ENCODE peak calls at places on chromosomes 4 and X, in seven cellular contexts. One of them, this sample, is unnamed.

GRCh38 chrX:32137525-32137924 is 1065.7 kb upstream of the FTHL17 start:
- DNase-seq in heart left ventricle: no peak
- DNase-seq in HCT116: no peak
- DNase-seq in tibial nerve: peak; percentile 4
- DNase-seq in transverse colon: no peak
- DNase-seq in spleen: no peak
- DNase-seq in uterus: no peak
- DNase-seq in this sample: peak; percentile 0

GRCh38 chr4:121799208-121799823 is 1.8 kb upstream of the EXOSC9 start:
- DNase-seq in HCT116: no peak
- DNase-seq in heart left ventricle: no peak
- DNase-seq in uterus: no peak
- DNase-seq in tibial nerve: no peak
- DNase-seq in transverse colon: no peak
- DNase-seq in spleen: no peak
- DNase-seq in this sample: no peak

GRCh38 chr4:184906480-184907097 is 80.8 kb upstream of the ACSL1 start:
- DNase-seq in heart left ventricle: no peak
- DNase-seq in tibial nerve: no peak
- DNase-seq in HCT116: no peak
- DNase-seq in transverse colon: no peak
- DNase-seq in uterus: no peak
- DNase-seq in spleen: no peak
- DNase-seq in this sample: no peak

GRCh38 chr4:110615366-110616161 is 7.3 kb downstream of the PITX2 start:
- DNase-seq in uterus: no peak
- DNase-seq in heart left ventricle: no peak
- DNase-seq in tibial nerve: no peak
- DNase-seq in transverse colon: no peak
- DNase-seq in spleen: no peak
- DNase-seq in HCT116: no peak
- DNase-seq in this sample: no peak

GRCh38 chr4:148857234-148857972 is 415.2 kb upstream of the NR3C2 start:
- DNase-seq in uterus: no peak
- DNase-seq in transverse colon: no peak
- DNase-seq in HCT116: no peak
- DNase-seq in spleen: no peak
- DNase-seq in heart left ventricle: no peak
- DNase-seq in tibial nerve: no peak
- DNase-seq in this sample: no peak

GRCh38 chr4:8220661-8221446 is 21.8 kb downstream of the SH3TC1 start:
- DNase-seq in tibial nerve: no peak
- DNase-seq in spleen: no peak
- DNase-seq in transverse colon: no peak
- DNase-seq in heart left ventricle: no peak
- DNase-seq in uterus: no peak
- DNase-seq in HCT116: no peak
- DNase-seq in this sample: no peak

GRCh38 chr4:31674313-31674947 is 954.3 kb downstream of the PCDH7 start:
- DNase-seq in spleen: no peak
- DNase-seq in tibial nerve: no peak
- DNase-seq in heart left ventricle: no peak
- DNase-seq in HCT116: peak; percentile 23
- DNase-seq in uterus: no peak
- DNase-seq in transverse colon: no peak
- DNase-seq in this sample: no peak

GRCh38 chr4:155777971-155778710 is 19.3 kb downstream of the GUCY1B1 start:
- DNase-seq in heart left ventricle: no peak
- DNase-seq in HCT116: no peak
- DNase-seq in uterus: no peak
- DNase-seq in transverse colon: no peak
- DNase-seq in tibial nerve: no peak
- DNase-seq in spleen: no peak
- DNase-seq in this sample: no peak

GRCh38 chrX:56813318-56813837 is 84.3 kb downstream of the NBDY start:
- DNase-seq in spleen: no peak
- DNase-seq in heart left ventricle: no peak
- DNase-seq in transverse colon: no peak
- DNase-seq in tibial nerve: peak; percentile 19
- DNase-seq in uterus: no peak
- DNase-seq in HCT116: no peak
- DNase-seq in this sample: peak; percentile 86

GRCh38 chr4:46922205-46922604 is 13.2 kb upstream of the COX7B2 start:
- DNase-seq in HCT116: no peak
- DNase-seq in heart left ventricle: no peak
- DNase-seq in transverse colon: no peak
- DNase-seq in tibial nerve: no peak
- DNase-seq in spleen: no peak
- DNase-seq in uterus: no peak
- DNase-seq in this sample: no peak

GRCh38 chrX:14027511-14028019 is 2.1 kb downstream of the GEMIN8 start:
- DNase-seq in heart left ventricle: no peak
- DNase-seq in uterus: no peak
- DNase-seq in spleen: no peak
- DNase-seq in transverse colon: no peak
- DNase-seq in tibial nerve: no peak
- DNase-seq in HCT116: no peak
- DNase-seq in this sample: peak; percentile 20

GRCh38 chr4:122921971-122922876 is at the start of gene NUDT6:
- DNase-seq in uterus: peak; percentile 46
- DNase-seq in transverse colon: peak; percentile 61
- DNase-seq in heart left ventricle: peak; percentile 70
- DNase-seq in spleen: peak; percentile 89
- DNase-seq in HCT116: no peak
- DNase-seq in tibial nerve: peak; percentile 58
- DNase-seq in this sample: peak; percentile 80

GRCh38 chr4:122920473-122920872 is 1.9 kb downstream of the NUDT6 start:
- DNase-seq in transverse colon: no peak
- DNase-seq in tibial nerve: no peak
- DNase-seq in spleen: no peak
- DNase-seq in uterus: no peak
- DNase-seq in HCT116: no peak
- DNase-seq in heart left ventricle: no peak
- DNase-seq in this sample: peak; percentile 13

GRCh38 chr4:122917731-122918130 is 4.7 kb downstream of the NUDT6 start:
- DNase-seq in spleen: no peak
- DNase-seq in tibial nerve: no peak
- DNase-seq in transverse colon: no peak
- DNase-seq in HCT116: no peak
- DNase-seq in uterus: no peak
- DNase-seq in heart left ventricle: no peak
- DNase-seq in this sample: no peak

GRCh38 chr4:122921300-122921699 is 1.1 kb downstream of the NUDT6 start:
- DNase-seq in HCT116: no peak
- DNase-seq in uterus: no peak
- DNase-seq in transverse colon: no peak
- DNase-seq in spleen: no peak
- DNase-seq in tibial nerve: no peak
- DNase-seq in heart left ventricle: no peak
- DNase-seq in this sample: no peak

GRCh38 chr4:122922877-122923511 is 597 bp upstream of the NUDT6 start:
- DNase-seq in transverse colon: peak; percentile 88
- DNase-seq in tibial nerve: peak; percentile 80
- DNase-seq in HCT116: peak; percentile 73
- DNase-seq in spleen: peak; percentile 94
- DNase-seq in heart left ventricle: peak; percentile 83
- DNase-seq in uterus: peak; percentile 86
- DNase-seq in this sample: peak; percentile 92
- TF ChIP-seq POLR2A in transverse colon: no peak
- TF ChIP-seq POLR2A in tibial nerve: no peak
- TF ChIP-seq POLR2A in HCT116: peak; percentile 53
- TF ChIP-seq POLR2A in spleen: no peak
- TF ChIP-seq POLR2A in heart left ventricle: no peak
- TF ChIP-seq POLR2A in uterus: no peak
- TF ChIP-seq POLR2A in this sample: peak; percentile 74

GRCh38 chr4:74366367-74366891 is 1.5 kb downstream of the EREG start:
- DNase-seq in tibial nerve: no peak
- DNase-seq in uterus: no peak
- DNase-seq in transverse colon: no peak
- DNase-seq in HCT116: no peak
- DNase-seq in heart left ventricle: no peak
- DNase-seq in spleen: no peak
- DNase-seq in this sample: no peak

GRCh38 chr4:74365761-74366160 is 816 bp downstream of the EREG start:
- DNase-seq in tibial nerve: no peak
- DNase-seq in HCT116: no peak
- DNase-seq in heart left ventricle: no peak
- DNase-seq in spleen: peak; percentile 59
- DNase-seq in transverse colon: peak; percentile 57
- DNase-seq in uterus: no peak
- DNase-seq in this sample: no peak

GRCh38 chr4:74367656-74368055 is 2.7 kb downstream of the EREG start:
- DNase-seq in uterus: no peak
- DNase-seq in HCT116: no peak
- DNase-seq in heart left ventricle: no peak
- DNase-seq in spleen: no peak
- DNase-seq in tibial nerve: no peak
- DNase-seq in transverse colon: no peak
- DNase-seq in this sample: no peak

GRCh38 chr4:74362347-74362746 is 2.6 kb upstream of the EREG start:
- DNase-seq in tibial nerve: no peak
- DNase-seq in spleen: no peak
- DNase-seq in HCT116: no peak
- DNase-seq in uterus: no peak
- DNase-seq in heart left ventricle: no peak
- DNase-seq in transverse colon: no peak
- DNase-seq in this sample: no peak

DNA sequence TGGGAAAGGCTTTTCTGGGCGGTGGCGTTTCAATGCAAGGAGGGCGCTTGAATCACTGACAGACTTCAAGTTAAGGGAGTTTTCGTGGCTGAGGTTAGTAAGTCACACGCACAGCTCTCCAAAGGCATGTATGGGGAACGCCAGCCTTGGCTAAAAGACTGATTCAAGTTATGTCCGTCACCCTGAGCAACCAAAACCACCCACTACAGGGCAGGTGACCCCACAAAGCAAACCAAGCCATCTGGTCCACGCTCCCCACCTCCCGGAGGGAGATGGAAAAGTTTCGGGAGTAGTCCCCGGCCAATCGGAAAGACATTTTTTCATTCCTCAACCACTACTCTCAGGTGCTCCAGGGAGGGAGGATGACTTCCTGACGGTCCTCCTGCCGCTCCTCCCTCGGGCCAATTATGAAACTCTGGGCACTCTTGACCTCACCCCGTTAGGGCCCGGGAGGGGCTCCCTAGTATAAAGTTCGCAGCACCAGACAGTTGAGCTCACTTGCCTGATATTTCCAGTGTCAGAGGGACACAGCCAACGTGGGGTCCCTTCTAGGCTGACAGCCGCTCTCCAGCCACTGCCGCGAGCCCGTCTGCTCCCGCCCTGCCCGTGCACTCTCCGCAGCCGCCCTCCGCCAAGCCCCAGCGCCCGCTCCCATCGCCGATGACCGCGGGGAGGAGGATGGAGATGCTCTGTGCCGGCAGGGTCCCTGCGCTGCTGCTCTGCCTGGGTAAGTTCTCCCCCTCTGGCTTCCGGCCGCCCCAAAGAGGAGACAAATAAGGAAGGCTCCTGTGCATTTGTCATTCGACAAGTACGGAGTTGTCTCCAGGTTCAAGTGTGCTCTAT is at the start of gene EREG:
- DNase-seq in transverse colon: peak; percentile 30
- DNase-seq in heart left ventricle: peak; percentile 35
- DNase-seq in uterus: no peak
- DNase-seq in spleen: peak; percentile 84
- DNase-seq in HCT116: peak; percentile 74
- DNase-seq in tibial nerve: no peak
- DNase-seq in this sample: peak; percentile 39
- TF ChIP-seq POLR2A in transverse colon: no peak
- TF ChIP-seq POLR2A in heart left ventricle: no peak
- TF ChIP-seq POLR2A in uterus: no peak
- TF ChIP-seq POLR2A in spleen: no peak
- TF ChIP-seq POLR2A in HCT116: peak; percentile 76
- TF ChIP-seq POLR2A in tibial nerve: no peak
- TF ChIP-seq POLR2A in this sample: peak; percentile 45

GRCh38 chr4:1291091-1291490 is 1.4 kb downstream of the MAEA start:
- DNase-seq in heart left ventricle: no peak
- DNase-seq in spleen: peak; percentile 59
- DNase-seq in HCT116: no peak
- DNase-seq in tibial nerve: no peak
- DNase-seq in transverse colon: no peak
- DNase-seq in uterus: no peak
- DNase-seq in this sample: no peak

GRCh38 chr4:1290165-1290977 is 680 bp downstream of the MAEA start:
- DNase-seq in spleen: peak; percentile 76
- DNase-seq in HCT116: no peak
- DNase-seq in uterus: no peak
- DNase-seq in heart left ventricle: no peak
- DNase-seq in transverse colon: peak; percentile 56
- DNase-seq in tibial nerve: no peak
- DNase-seq in this sample: peak; percentile 75

GRCh38 chr4:1291996-1292702 is 2.5 kb downstream of the MAEA start:
- DNase-seq in transverse colon: no peak
- DNase-seq in HCT116: no peak
- DNase-seq in tibial nerve: no peak
- DNase-seq in heart left ventricle: no peak
- DNase-seq in spleen: peak; percentile 65
- DNase-seq in uterus: no peak
- DNase-seq in this sample: no peak

GRCh38 chr4:1288786-1289185 is 905 bp upstream of the MAEA start:
- DNase-seq in uterus: no peak
- DNase-seq in spleen: no peak
- DNase-seq in tibial nerve: no peak
- DNase-seq in HCT116: no peak
- DNase-seq in transverse colon: no peak
- DNase-seq in heart left ventricle: no peak
- DNase-seq in this sample: no peak

GRCh38 chr4:1289232-1290164 is at the start of gene MAEA:
- DNase-seq in transverse colon: peak; percentile 98
- DNase-seq in HCT116: peak; percentile 91
- DNase-seq in spleen: peak; percentile 98
- DNase-seq in uterus: peak; percentile 95
- DNase-seq in tibial nerve: peak; percentile 93
- DNase-seq in heart left ventricle: peak; percentile 98
- DNase-seq in this sample: peak; percentile 99
- TF ChIP-seq POLR2A in transverse colon: peak; percentile 84
- TF ChIP-seq POLR2A in HCT116: peak; percentile 63
- TF ChIP-seq POLR2A in spleen: peak; percentile 77
- TF ChIP-seq POLR2A in uterus: peak; percentile 67
- TF ChIP-seq POLR2A in tibial nerve: peak; percentile 74
- TF ChIP-seq POLR2A in heart left ventricle: no peak
- TF ChIP-seq POLR2A in this sample: peak; percentile 97

DNA sequence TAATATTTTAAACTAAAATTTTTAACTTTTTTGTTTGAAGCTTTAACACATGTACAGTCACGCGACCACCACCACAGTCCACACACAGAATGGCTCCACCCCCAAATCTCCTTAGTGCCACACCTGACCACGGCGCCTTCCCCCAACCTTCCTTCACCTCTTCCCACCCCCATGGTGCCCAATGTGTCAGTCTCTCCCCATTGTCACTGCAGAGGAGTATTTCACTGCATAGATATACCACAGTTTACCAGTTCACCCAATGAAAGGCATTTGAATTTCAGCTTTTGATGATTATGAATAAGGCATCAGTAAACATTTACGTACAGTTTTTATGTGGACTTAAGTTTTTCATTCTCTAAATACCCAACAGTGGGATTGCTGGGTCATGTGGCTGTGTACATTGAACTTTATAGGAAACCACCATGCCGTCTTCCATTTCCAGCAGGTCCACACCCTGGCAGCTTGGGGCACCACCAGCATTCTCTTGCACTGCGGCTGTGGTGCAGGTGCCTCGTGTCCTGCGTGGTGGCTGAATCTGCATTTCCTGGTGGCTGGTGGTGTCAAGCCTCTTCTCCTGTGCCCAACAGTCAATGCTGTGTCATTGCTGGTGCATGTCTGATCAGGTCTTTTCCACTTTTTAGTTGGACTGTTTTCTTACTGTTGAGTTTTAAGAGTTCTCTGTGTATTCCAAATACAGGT is 49.0 kb downstream of the CPLX1 start:
- DNase-seq in heart left ventricle: peak; percentile 18
- DNase-seq in HCT116: no peak
- DNase-seq in uterus: no peak
- DNase-seq in tibial nerve: no peak
- DNase-seq in spleen: no peak
- DNase-seq in transverse colon: no peak
- DNase-seq in this sample: no peak
- TF ChIP-seq POLR2A in heart left ventricle: no peak
- TF ChIP-seq POLR2A in HCT116: no peak
- TF ChIP-seq POLR2A in uterus: no peak
- TF ChIP-seq POLR2A in tibial nerve: no peak
- TF ChIP-seq POLR2A in spleen: no peak
- TF ChIP-seq POLR2A in transverse colon: no peak
- TF ChIP-seq POLR2A in this sample: no peak